ENCODE peak calls at places on chromosomes 5 and 9, in eight cellular contexts. N is breast epithelium, Q is colonic mucosa, J is GM23338, M is fibroblast of lung, O is GM06990, R is uterus, X is heart left ventricle. E is an unnamed sample. For H3K27me3, the result is how much of the 10 kb centered on the place peaks cover.

GRCh38 chr5:123097871-123098735 is 9.1 kb downstream of the PRDM6 start:
- DNase-seq in N (no peak), Q (no peak), O (no peak), J (peak), X (no peak), R (no peak), M (no peak), E (no peak)

GRCh38 chr5:61344187-61344944 is 12.3 kb downstream of the ZSWIM6 start:
- DNase-seq in O (no peak), N (no peak), Q (no peak), J (no peak), M (no peak), R (no peak), X (peak), E (no peak)

GRCh38 chr5:148805323-148806290 is 20.8 kb upstream of the ADRB2 start:
- DNase-seq in M (peak), Q (no peak), X (peak), R (no peak), J (peak), O (peak), N (no peak), E (no peak)

GRCh38 chr9:137303031-137303892 is 1.2 kb upstream of the NRARP start:
- DNase-seq in Q (peak), N (no peak), J (peak), O (no peak), R (no peak), M (no peak), X (peak), E (no peak)

GRCh38 chr5:37665889-37666288 is 174.0 kb downstream of the GDNF start:
- DNase-seq in R (peak), M (peak), Q (no peak), O (no peak), N (no peak), J (peak), X (peak), E (peak)

GRCh38 chr9:123321874-123322770 is 33.9 kb upstream of the CRB2 start:
- DNase-seq in J (no peak), N (no peak), Q (no peak), M (no peak), O (no peak), X (no peak), R (no peak), E (no peak)

GRCh38 chr5:2742921-2743679 is 8.4 kb downstream of the IRX2 start:
- DNase-seq in O (no peak), J (peak), N (no peak), M (no peak), R (no peak), X (no peak), Q (no peak), E (no peak)

GRCh38 chr9:124339603-124340146 is 75.6 kb downstream of the PSMB7 start:
- DNase-seq in Q (no peak), J (peak), M (no peak), O (no peak), X (no peak), R (no peak), N (no peak), E (no peak)

GRCh38 chr5:145316282-145316681 is 518.9 kb downstream of the PRELID2 start:
- DNase-seq in X (no peak), J (no peak), R (no peak), O (no peak), N (no peak), Q (no peak), M (no peak), E (no peak)

GRCh38 chr9:4507306-4507705 is 17.0 kb downstream of the SLC1A1 start:
- DNase-seq in X (no peak), Q (no peak), R (no peak), M (peak), N (no peak), J (no peak), O (no peak), E (no peak)

GRCh38 chr5:20972419-20972925 is 984.5 kb upstream of the CDH18 start:
- DNase-seq in M (peak), N (no peak), Q (peak), R (no peak), O (no peak), J (peak), X (peak), E (peak)

GRCh38 chr5:79081779-79082178 is 12.2 kb downstream of the BHMT2 start:
- DNase-seq in R (no peak), Q (no peak), X (no peak), O (no peak), N (no peak), M (no peak), J (no peak), E (no peak)

GRCh38 chr9:14499976-14500375 is 186.0 kb upstream of the NFIB start:
- DNase-seq in X (no peak), N (no peak), R (no peak), Q (no peak), J (no peak), O (no peak), M (no peak), E (no peak)

GRCh38 chr9:6007770-6008168 is 7.7 kb downstream of the RANBP6 start:
- DNase-seq in M (peak), O (peak), Q (peak), J (peak), X (peak), R (peak), N (peak), E (peak)

GRCh38 chr9:4397917-4398316 is 92.4 kb upstream of the SLC1A1 start:
- DNase-seq in M (peak), X (no peak), J (no peak), R (no peak), Q (no peak), O (no peak), N (no peak), E (no peak)

GRCh38 chr5:154642499-154643245 is 112.5 kb upstream of the LARP1 start:
- DNase-seq in J (peak), R (no peak), M (no peak), Q (no peak), O (no peak), X (no peak), N (no peak), E (no peak)

GRCh38 chr5:117859161-117859560 is 1129.2 kb downstream of the DTWD2 start:
- DNase-seq in O (no peak), X (no peak), M (no peak), R (no peak), Q (no peak), N (no peak), J (no peak), E (no peak)

GRCh38 chr5:23400951-23401350 is 106.5 kb upstream of the PRDM9 start:
- DNase-seq in J (no peak), N (no peak), Q (no peak), X (no peak), M (no peak), O (no peak), R (no peak), E (no peak)

GRCh38 chr5:179342577-179342976 is 2.7 kb downstream of the ADAMTS2 start:
- DNase-seq in J (peak), N (no peak), M (peak), R (no peak), Q (no peak), X (no peak), O (no peak), E (no peak)

GRCh38 chr5:170941788-170942187 is 80.0 kb downstream of the RANBP17 start:
- DNase-seq in R (no peak), Q (no peak), J (peak), X (no peak), M (no peak), N (no peak), O (no peak), E (no peak)

GRCh38 chr9:129378241-129378661 is 200.2 kb upstream of the IER5L start:
- DNase-seq in M (no peak), O (no peak), J (no peak), X (no peak), N (no peak), R (no peak), Q (no peak), E (no peak)

GRCh38 chr9:38392235-38393127 is at the start of gene ALDH1B1:
- DNase-seq in O (peak), J (peak), X (peak), R (peak), N (peak), M (peak), Q (peak), E (peak)

GRCh38 chr5:94395468-94395867 is 222.9 kb downstream of the KIAA0825 start:
- DNase-seq in X (no peak), O (no peak), M (no peak), N (no peak), R (no peak), J (no peak), Q (no peak), E (no peak)

GRCh38 chr5:76819851-76820280 is 1.0 kb downstream of the F2RL1 start:
- DNase-seq in Q (peak), J (peak), O (no peak), N (no peak), M (peak), R (no peak), X (peak), E (no peak)

GRCh38 chr5:179316961-179317360 is 28.3 kb downstream of the ADAMTS2 start:
- DNase-seq in N (no peak), J (no peak), X (no peak), O (no peak), R (no peak), M (no peak), Q (no peak), E (no peak)

GRCh38 chr5:107391787-107392186 is 278.9 kb downstream of the EFNA5 start:
- DNase-seq in R (no peak), Q (no peak), O (no peak), X (no peak), M (no peak), N (no peak), J (no peak), E (no peak)

GRCh38 chr5:74082504-74082903 is 456.5 kb downstream of the ARHGEF28 start:
- DNase-seq in X (no peak), M (no peak), N (no peak), J (no peak), O (no peak), R (no peak), Q (no peak), E (no peak)

GRCh38 chr9:92992549-92992948 is 45.2 kb downstream of the FGD3 start:
- DNase-seq in M (no peak), Q (no peak), R (no peak), N (no peak), X (no peak), O (no peak), J (peak), E (no peak)

GRCh38 chr9:126532019-126532462 is 81.7 kb upstream of the LMX1B start:
- DNase-seq in Q (no peak), R (no peak), N (no peak), M (no peak), X (peak), J (no peak), O (no peak), E (no peak)

GRCh38 chr5:134132372-134133212 is 18.1 kb downstream of the TCF7 start:
- DNase-seq in Q (no peak), R (no peak), X (no peak), J (peak), M (no peak), N (no peak), O (peak), E (peak)

GRCh38 chr5:35876922-35877321 is 20.2 kb downstream of the IL7R start:
- DNase-seq in N (no peak), J (no peak), M (peak), Q (peak), O (no peak), R (no peak), X (no peak), E (no peak)

GRCh38 chr5:142006363-142007236 is 6.2 kb downstream of the GNPDA1 start:
- DNase-seq in R (no peak), M (no peak), Q (no peak), X (no peak), N (no peak), O (no peak), J (no peak), E (no peak)

GRCh38 chr9:134051319-134051718 is 16.5 kb downstream of the BRD3 start:
- DNase-seq in X (no peak), N (no peak), Q (no peak), J (no peak), R (no peak), O (no peak), M (no peak), E (no peak)

GRCh38 chr5:610744-611730 is 1.1 kb upstream of the CEP72 start:
- DNase-seq in O (no peak), M (no peak), Q (peak), X (peak), J (no peak), R (no peak), N (no peak), E (no peak)

GRCh38 chr5:172707285-172708182 is 63.5 kb downstream of the DUSP1 start:
- DNase-seq in J (peak), Q (no peak), R (no peak), N (no peak), X (no peak), O (no peak), M (peak), E (peak)
- TF ChIP-seq CTCF in J (peak), Q (no peak), R (peak), N (no peak), X (peak), O (peak), M (peak), E (peak)

GRCh38 chr9:136245194-136246150 is at the start of gene QSOX2:
- DNase-seq in O (peak), M (peak), R (peak), J (peak), Q (peak), N (peak), X (peak), E (peak)

GRCh38 chr9:136244776-136245193 is 827 bp downstream of the QSOX2 start:
- DNase-seq in M (no peak), N (no peak), X (no peak), Q (no peak), J (no peak), O (no peak), R (no peak), E (no peak)

GRCh38 chr9:136243631-136244030 is 2.0 kb downstream of the QSOX2 start:
- DNase-seq in X (no peak), R (no peak), Q (no peak), N (no peak), M (no peak), J (no peak), O (no peak), E (no peak)

GRCh38 chr9:136242908-136243525 is 2.6 kb downstream of the QSOX2 start:
- DNase-seq in J (peak), Q (no peak), O (no peak), M (no peak), R (no peak), N (no peak), X (no peak), E (no peak)

DNA sequence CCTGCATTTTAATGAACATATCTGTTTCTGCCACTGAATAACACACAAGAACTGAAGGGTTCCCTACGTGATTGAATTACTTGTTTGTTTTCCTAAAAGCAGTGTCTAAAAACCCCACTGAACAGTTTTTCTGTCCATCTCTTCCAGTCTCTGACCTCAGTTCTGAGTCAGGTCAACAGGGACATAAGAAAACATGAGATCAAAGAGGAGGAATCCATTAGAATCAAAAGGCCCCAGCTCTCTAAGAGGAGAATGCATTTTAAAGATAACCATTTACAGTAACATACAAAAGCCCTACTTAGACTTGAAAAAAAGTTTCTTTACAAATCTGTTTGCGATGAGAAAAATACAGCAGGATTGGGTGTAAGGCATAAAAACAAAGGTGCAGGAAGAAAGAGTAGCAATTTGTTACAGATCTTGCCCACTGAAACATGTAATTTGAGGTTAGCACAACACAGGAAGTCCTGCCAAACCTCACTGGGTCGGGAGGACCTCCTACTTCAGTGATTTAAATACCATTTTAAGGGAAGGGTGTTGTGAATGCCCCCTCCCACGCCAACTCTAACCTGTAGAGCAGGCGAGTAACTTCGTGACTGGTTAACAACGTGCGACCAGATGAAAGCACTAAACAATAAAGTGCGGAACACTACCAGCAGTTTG is 1.4 kb downstream of the QSOX2 start:
- DNase-seq in N (no peak), R (no peak), M (peak), O (peak), J (no peak), X (no peak), Q (no peak), E (no peak)
- H3K27me3 ChIP-seq in N (under half), R (under half), M (under half), O (under half), J (under half), X (under half), Q (under half), E (under half)

GRCh38 chr5:72328172-72328571 is 8.0 kb downstream of the PTCD2 start:
- DNase-seq in M (peak), O (no peak), J (no peak), R (no peak), Q (no peak), X (peak), N (no peak), E (peak)
- TF ChIP-seq CTCF in M (no peak), O (no peak), J (no peak), R (no peak), Q (no peak), X (no peak), N (no peak), E (no peak)

GRCh38 chr5:129460951-129461815 is 1.1 kb downstream of the ADAMTS19 start:
- DNase-seq in J (peak), X (peak), O (peak), N (no peak), Q (peak), R (peak), M (peak), E (peak)
- H3K27me3 ChIP-seq in J (under half), X (under half), O (under half), N (under half), Q (under half), R (under half), M (under half), E (under half)